ENCODE peak calls at places on chromosomes 4 and X, in four cellular contexts. V is WERI-Rb-1, I is uterus, N is thoracic aorta. Z is an unnamed sample.

GRCh38 chrX:48498374-48498809 is 10.4 kb upstream of the PORCN start:
- DNase-seq in V (no peak), N (no peak), I (no peak), Z (peak)

GRCh38 chr4:83850435-83850834 is 314.5 kb downstream of the GPAT3 start:
- DNase-seq in V (no peak), I (no peak), N (no peak), Z (peak)

GRCh38 chrX:107562482-107562881 is 65.8 kb upstream of the PRPS1 start:
- DNase-seq in I (no peak), N (no peak), V (no peak), Z (peak)

GRCh38 chrX:65772842-65773241 is 105.4 kb downstream of the MSN start:
- DNase-seq in I (no peak), N (no peak), V (no peak), Z (no peak)

GRCh38 chrX:98357146-98357545 is 1473.4 kb downstream of the RPA4 start:
- DNase-seq in V (no peak), N (no peak), I (no peak), Z (no peak)

GRCh38 chrX:139120760-139121159 is 409.2 kb upstream of the FGF13 start:
- DNase-seq in V (no peak), N (no peak), I (no peak), Z (peak)

GRCh38 chr4:165879581-165879980 is 6.5 kb downstream of the TLL1 start:
- DNase-seq in I (no peak), V (peak), N (no peak), Z (no peak)

GRCh38 chrX:153590961-153591956 is 7.7 kb downstream of the CCNQ start:
- DNase-seq in V (no peak), I (no peak), N (no peak), Z (no peak)

GRCh38 chrX:108271397-108271787 is 166.8 kb downstream of the COL4A6 start:
- DNase-seq in I (peak), V (no peak), N (no peak), Z (no peak)

GRCh38 chr4:14280567-14280966 is 653.0 kb upstream of the BOD1L1 start:
- DNase-seq in V (no peak), N (no peak), I (no peak), Z (no peak)

GRCh38 chr4:159229164-159229563 is 126.3 kb downstream of the RAPGEF2 start:
- DNase-seq in I (no peak), V (no peak), N (no peak), Z (peak)

GRCh38 chrX:124504106-124504983 is 158.0 kb downstream of the SH2D1A start:
- DNase-seq in V (no peak), N (no peak), I (no peak), Z (no peak)

GRCh38 chr4:91092398-91092955 is 965.3 kb downstream of the CCSER1 start:
- DNase-seq in V (no peak), I (no peak), N (no peak), Z (no peak)

GRCh38 chr4:81676552-81676951 is 204.8 kb upstream of the RASGEF1B start:
- DNase-seq in N (no peak), V (no peak), I (peak), Z (no peak)

GRCh38 chrX:71118032-71118984 is at the start of gene MED12:
- DNase-seq in N (peak), I (peak), V (peak), Z (peak)

GRCh38 chr4:128384091-128384520 is 96.5 kb upstream of the PGRMC2 start:
- DNase-seq in V (no peak), N (no peak), I (no peak), Z (peak)

GRCh38 chr4:148776944-148777343 is 334.7 kb upstream of the NR3C2 start:
- DNase-seq in I (no peak), V (no peak), N (no peak), Z (peak)

DNA sequence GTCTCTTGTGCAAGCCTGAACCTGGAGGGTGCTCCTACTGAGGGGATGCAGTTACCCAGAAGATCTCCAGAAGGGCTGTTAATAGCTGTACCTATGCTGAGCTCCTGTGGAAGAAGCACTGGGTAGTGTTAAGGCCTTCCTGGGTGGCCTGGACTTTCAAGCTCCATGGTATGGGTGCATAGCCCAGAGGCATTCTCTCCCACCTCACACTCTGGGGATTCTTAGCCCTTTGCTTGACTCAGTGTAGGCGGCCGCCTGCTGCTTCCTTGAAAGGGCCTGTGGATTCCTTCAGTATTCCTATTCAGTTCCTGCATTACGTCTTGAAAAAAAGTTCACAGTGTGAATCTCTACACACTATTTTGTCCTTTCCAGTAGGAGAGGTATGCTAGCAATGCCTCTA is 235.7 kb upstream of the MAGEB16 start:
- DNase-seq in I (no peak), N (no peak), V (no peak), Z (no peak)
- TF ChIP-seq CTCF in I (no peak), N (no peak), V (no peak), Z (no peak)

GRCh38 chr4:1244081-1244977 is 4.6 kb downstream of the CTBP1 start:
- DNase-seq in V (peak), N (no peak), I (peak), Z (no peak)

GRCh38 chr4:1244978-1245471 is 3.9 kb downstream of the CTBP1 start:
- DNase-seq in I (no peak), N (no peak), V (no peak), Z (no peak)

GRCh38 chr4:1246901-1247810 is 1.8 kb downstream of the CTBP1 start:
- DNase-seq in V (peak), I (peak), N (no peak), Z (no peak)

GRCh38 chr4:1246111-1246881 is 2.6 kb downstream of the CTBP1 start:
- DNase-seq in I (no peak), V (peak), N (no peak), Z (no peak)

GRCh38 chr4:1245481-1246051 is 3.4 kb downstream of the CTBP1 start:
- DNase-seq in N (no peak), I (no peak), V (no peak), Z (no peak)
- H3K4me3 ChIP-seq in N (peak), I (no peak), V (no peak), Z (no peak)

GRCh38 chr4:3106339-3107186 is 32.1 kb downstream of the HTT start:
- DNase-seq in V (peak), I (peak), N (peak), Z (peak)

GRCh38 chr4:3111461-3111860 is 37.0 kb downstream of the HTT start:
- DNase-seq in I (no peak), V (peak), N (no peak), Z (peak)

GRCh38 chr4:3112241-3112978 is 37.9 kb downstream of the HTT start:
- DNase-seq in N (no peak), I (no peak), V (no peak), Z (no peak)

GRCh38 chr4:3107271-3108185 is 33.0 kb downstream of the HTT start:
- DNase-seq in N (no peak), V (no peak), I (no peak), Z (no peak)

DNA sequence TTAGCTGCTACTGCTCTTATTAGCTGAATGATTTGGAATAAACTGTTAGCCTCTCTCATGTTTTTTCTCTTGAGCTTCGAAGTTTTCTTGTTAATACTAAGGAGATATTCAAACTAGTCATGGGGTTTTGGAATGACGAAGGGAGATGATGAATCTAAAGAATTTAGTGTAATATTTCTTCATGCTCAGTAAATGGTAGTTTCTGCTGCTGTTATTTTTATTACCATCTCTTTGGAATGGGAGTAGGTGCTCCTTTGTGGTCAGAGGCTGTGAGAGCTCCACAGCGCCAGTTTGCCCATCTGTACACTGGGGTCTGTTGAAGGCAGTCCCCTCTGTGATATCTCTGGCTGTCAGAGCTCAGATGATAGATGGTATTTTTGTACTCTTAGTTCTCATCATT is 33.7 kb downstream of the HTT start:
- DNase-seq in V (no peak), I (no peak), N (no peak), Z (peak)
- TF ChIP-seq CTCF in V (no peak), I (no peak), N (no peak), Z (no peak)

GRCh38 chr4:41142356-41142755 is 72.0 kb downstream of the APBB2 start:
- DNase-seq in V (no peak), N (no peak), I (no peak), Z (no peak)
- H3K4me3 ChIP-seq in V (no peak), N (peak), I (no peak), Z (no peak)

GRCh38 chr4:7429601-7430078 is 5.1 kb downstream of the PSAPL1 start:
- DNase-seq in V (peak), N (no peak), I (no peak), Z (no peak)

GRCh38 chr4:7431696-7432530 is 2.8 kb downstream of the PSAPL1 start:
- DNase-seq in N (no peak), I (no peak), V (no peak), Z (no peak)

GRCh38 chr4:7430368-7430964 is 4.3 kb downstream of the PSAPL1 start:
- DNase-seq in N (no peak), I (no peak), V (peak), Z (no peak)

GRCh38 chr4:7432531-7433375 is 2.0 kb downstream of the PSAPL1 start:
- DNase-seq in N (no peak), V (no peak), I (no peak), Z (no peak)

GRCh38 chr4:7430965-7431695 is 3.6 kb downstream of the PSAPL1 start:
- DNase-seq in N (no peak), I (no peak), V (peak), Z (no peak)
- TF ChIP-seq CTCF in N (no peak), I (no peak), V (no peak), Z (no peak)